ENCODE peak calls at places on chromosomes 6 and 20, in seven cellular contexts. R is dorsolateral prefrontal cortex, T is Panc1, F is esophagus muscularis mucosa, N is hepatocyte, S is Peyer's patch, A is AG04450. W is an unnamed sample.

GRCh38 chr6:143224516-143224915 is 163.8 kb downstream of the AIG1 start:
- DNase-seq in R (no peak), T (no peak), F (no peak), N (no peak), S (no peak), A (no peak), W (peak; percentile 45)

GRCh38 chr6:34138191-34138590 is 7.7 kb downstream of the GRM4 start:
- DNase-seq in R (no peak), T (no peak), F (no peak), N (no peak), S (no peak), A (no peak), W (no peak)

GRCh38 chr6:132978685-132979084 is 164.3 kb downstream of the RPS12 start:
- DNase-seq in R (no peak), T (no peak), F (no peak), N (no peak), S (no peak), A (no peak), W (peak; percentile 39)

GRCh38 chr20:57792386-57793095 is 82.7 kb upstream of the PMEPA1 start:
- DNase-seq in R (no peak), T (no peak), F (no peak), N (no peak), S (no peak), A (no peak), W (peak; percentile 10)

GRCh38 chr6:52416629-52417151 is 3.5 kb upstream of the EFHC1 start:
- DNase-seq in R (peak; percentile 21), T (no peak), F (no peak), N (peak; percentile 67), S (no peak), A (no peak), W (peak; percentile 80)

GRCh38 chr20:47021850-47022249 is 127.2 kb downstream of the EYA2 start:
- DNase-seq in R (no peak), T (no peak), F (no peak), N (no peak), S (no peak), A (no peak), W (no peak)

GRCh38 chr6:99236010-99236409 is 113.5 kb downstream of the FAXC start:
- DNase-seq in R (no peak), T (no peak), F (peak; percentile 19), N (no peak), S (no peak), A (no peak), W (no peak)

GRCh38 chr6:155107432-155108069 is 112.4 kb downstream of the TIAM2 start:
- DNase-seq in R (no peak), T (no peak), F (no peak), N (no peak), S (no peak), A (no peak), W (no peak)

GRCh38 chr20:35772563-35773058 is 796 bp downstream of the PHF20 start:
- DNase-seq in R (no peak), T (no peak), F (no peak), N (no peak), S (no peak), A (no peak), W (no peak)

GRCh38 chr20:35773154-35773751 is 1.4 kb downstream of the PHF20 start:
- DNase-seq in R (no peak), T (no peak), F (no peak), N (peak; percentile 48), S (peak; percentile 80), A (no peak), W (peak; percentile 30)

GRCh38 chr20:35771689-35772562 is at the start of gene PHF20:
- DNase-seq in R (peak; percentile 99), T (peak; percentile 78), F (peak; percentile 100), N (peak; percentile 99), S (peak; percentile 100), A (peak; percentile 96), W (peak; percentile 85)

GRCh38 chr20:35768731-35769664 is 2.8 kb upstream of the PHF20 start:
- DNase-seq in R (peak; percentile 7), T (peak; percentile 81), F (peak; percentile 99), N (peak; percentile 85), S (peak; percentile 94), A (peak; percentile 94), W (peak; percentile 98)

GRCh38 chr20:35771367-35771688 is 487 bp upstream of the PHF20 start:
- DNase-seq in R (no peak), T (no peak), F (no peak), N (no peak), S (no peak), A (no peak), W (no peak)
- H3K4me3 ChIP-seq in R (peak overlapping the region; percentile 74), T (peak overlapping the region; percentile 81), F (peak overlapping the region; percentile 64), N (no peak overlapping the region), S (peak overlapping the region; percentile 87), A (peak overlapping the region; percentile 28), W (peak overlapping the region; percentile 83)

GRCh38 chr20:24469116-24470030 is at the start of gene SYNDIG1:
- DNase-seq in R (peak; percentile 72), T (no peak), F (no peak), N (peak; percentile 58), S (no peak), A (no peak), W (no peak)

GRCh38 chr20:24472426-24472825 is 3.0 kb downstream of the SYNDIG1 start:
- DNase-seq in R (no peak), T (no peak), F (no peak), N (no peak), S (no peak), A (no peak), W (no peak)

GRCh38 chr20:24470782-24471582 is 1.6 kb downstream of the SYNDIG1 start:
- DNase-seq in R (peak; percentile 59), T (no peak), F (no peak), N (no peak), S (no peak), A (no peak), W (no peak)

GRCh38 chr20:24468401-24469115 is 871 bp upstream of the SYNDIG1 start:
- DNase-seq in R (no peak), T (no peak), F (no peak), N (no peak), S (no peak), A (no peak), W (no peak)

GRCh38 chr20:24470031-24470781 is 777 bp downstream of the SYNDIG1 start:
- DNase-seq in R (peak; percentile 55), T (no peak), F (no peak), N (peak; percentile 28), S (no peak), A (no peak), W (no peak)
- H3K4me3 ChIP-seq in R (peak overlapping the region; percentile 89), T (peak overlapping the region; percentile 24), F (peak overlapping the region; percentile 55), N (peak overlapping the region; percentile 58), S (peak overlapping the region; percentile 48), A (no peak overlapping the region), W (no peak overlapping the region)

GRCh38 chr6:163866192-163866591 is 451.7 kb downstream of the QKI start:
- DNase-seq in R (no peak), T (no peak), F (peak; percentile 42), N (no peak), S (no peak), A (no peak), W (no peak)

GRCh38 chr6:163863565-163863964 is 449.0 kb downstream of the QKI start:
- DNase-seq in R (no peak), T (no peak), F (peak; percentile 70), N (no peak), S (no peak), A (no peak), W (no peak)

GRCh38 chr6:163865380-163865779 is 450.9 kb downstream of the QKI start:
- DNase-seq in R (no peak), T (no peak), F (no peak), N (no peak), S (no peak), A (no peak), W (no peak)

GRCh38 chr6:163861627-163862026 is 447.1 kb downstream of the QKI start:
- DNase-seq in R (no peak), T (no peak), F (peak; percentile 68), N (no peak), S (no peak), A (no peak), W (no peak)

DNA sequence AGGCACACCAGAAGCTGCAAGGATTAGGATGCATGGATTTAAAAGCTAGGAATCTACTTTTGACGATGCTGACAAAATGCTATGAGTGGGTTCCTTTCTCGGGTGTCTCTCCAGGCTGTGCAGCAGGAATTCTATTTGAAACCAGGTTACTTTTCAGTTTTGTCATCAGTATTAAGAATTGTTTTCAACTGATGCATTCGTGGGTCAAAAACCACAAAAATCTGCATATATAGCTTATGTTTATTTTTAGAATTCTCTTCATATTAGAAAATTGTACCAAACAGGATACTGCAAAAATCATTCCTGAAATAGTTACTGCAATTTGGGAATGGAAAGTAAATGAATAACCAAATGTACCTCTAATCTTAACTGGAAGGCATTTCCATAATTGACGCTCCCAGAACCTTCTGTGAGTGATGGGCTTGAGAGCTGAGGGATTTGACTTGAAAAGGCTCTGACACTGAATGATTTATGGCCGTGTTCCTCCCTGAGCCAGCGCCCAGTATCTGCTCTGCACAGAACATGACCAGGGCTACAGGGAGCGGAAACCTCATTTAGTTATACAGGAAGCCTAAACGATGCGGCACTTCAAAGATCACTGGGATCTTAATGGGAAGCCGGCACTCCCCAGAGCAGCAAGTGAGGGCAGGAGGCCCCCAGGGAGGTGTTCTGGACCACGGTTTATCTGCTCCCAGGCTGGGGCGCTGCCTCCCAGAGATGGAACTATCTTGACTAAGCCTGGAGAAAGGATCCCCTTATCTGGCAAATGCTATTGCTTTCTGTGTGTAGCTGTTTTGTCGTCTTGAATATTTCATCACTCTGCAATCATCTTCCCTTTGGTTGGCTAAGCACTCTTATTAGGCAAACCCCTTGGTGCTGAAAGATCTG is 445.9 kb downstream of the QKI start:
- DNase-seq in R (no peak), T (no peak), F (peak; percentile 89), N (peak; percentile 16), S (no peak), A (peak; percentile 45), W (no peak)
- H3K4me3 ChIP-seq in R (peak overlapping the region; percentile 19), T (no peak overlapping the region), F (peak overlapping the region; percentile 30), N (no peak overlapping the region), S (no peak overlapping the region), A (peak overlapping the region; percentile 48), W (no peak overlapping the region)

GRCh38 chr6:3231213-3232016 is 4.0 kb upstream of the TUBB2B start:
- DNase-seq in R (peak; percentile 90), T (no peak), F (no peak), N (peak; percentile 96), S (peak; percentile 85), A (peak; percentile 10), W (peak; percentile 20)

GRCh38 chr6:3228791-3229565 is 1.5 kb upstream of the TUBB2B start:
- DNase-seq in R (no peak), T (no peak), F (no peak), N (peak; percentile 49), S (no peak), A (no peak), W (no peak)

GRCh38 chr6:3230275-3231212 is 3.1 kb upstream of the TUBB2B start:
- DNase-seq in R (peak; percentile 71), T (no peak), F (no peak), N (peak; percentile 63), S (no peak), A (no peak), W (no peak)

GRCh38 chr6:3228046-3228671 is 706 bp upstream of the TUBB2B start:
- DNase-seq in R (no peak), T (no peak), F (no peak), N (peak; percentile 56), S (no peak), A (no peak), W (no peak)

DNA sequence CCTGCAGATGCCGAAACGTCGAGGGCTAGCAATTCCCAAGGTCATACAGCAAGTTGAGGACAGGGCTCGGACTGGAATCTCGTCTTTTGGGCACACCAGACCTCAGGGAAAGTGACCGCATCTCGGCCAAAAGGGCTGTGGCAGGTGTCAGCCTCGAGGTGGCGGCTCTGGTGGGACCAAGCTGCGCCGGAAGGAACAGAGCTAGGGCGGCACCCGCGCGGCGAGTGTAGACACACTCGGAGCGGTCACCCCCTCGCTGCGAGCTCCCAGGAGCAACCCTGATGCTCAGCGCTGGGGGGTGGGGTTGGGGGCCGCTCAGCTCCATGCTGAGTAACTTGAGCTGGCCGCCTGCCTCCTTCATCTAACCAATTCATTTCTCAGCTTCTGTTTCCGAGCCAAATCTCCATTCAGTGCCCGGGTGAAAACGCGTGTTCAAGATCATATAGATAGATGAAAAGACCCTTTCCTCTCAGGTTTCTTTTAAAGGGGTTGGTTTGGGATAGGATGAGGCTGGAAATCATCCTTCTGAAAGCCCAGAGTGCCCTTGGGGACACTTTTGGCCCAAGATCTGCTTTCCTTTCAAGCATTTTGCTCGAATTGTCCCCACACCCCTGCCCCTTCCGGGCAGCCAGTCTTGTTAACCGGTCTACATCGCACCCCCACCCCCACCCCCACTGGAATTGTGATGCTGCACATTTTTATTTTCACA is 2.3 kb upstream of the TUBB2B start:
- DNase-seq in R (peak; percentile 39), T (no peak), F (no peak), N (peak; percentile 54), S (no peak), A (no peak), W (no peak)
- H3K4me3 ChIP-seq in R (peak overlapping the region; percentile 77), T (no peak overlapping the region), F (peak overlapping the region; percentile 67), N (no peak overlapping the region), S (no peak overlapping the region), A (no peak overlapping the region), W (no peak overlapping the region)